ENCODE peak calls at places on chromosomes 5 and 9, in four cellular contexts. U is BJ, K is cardiac muscle cell, S is H1. M is an unnamed sample.

GRCh38 chr5:21711854-21712752 is 1141.0 kb downstream of the CDH12 start:
- DNase-seq in U (no peak), K (peak), S (no peak), M (no peak)

GRCh38 chr5:5235685-5236084 is 95.6 kb downstream of the ADAMTS16 start:
- DNase-seq in U (no peak), S (no peak), K (no peak), M (no peak)

GRCh38 chr5:116476903-116477537 is 97.6 kb downstream of the SEMA6A start:
- DNase-seq in K (no peak), U (no peak), S (no peak), M (no peak)

GRCh38 chr5:35129921-35130485 is 82.3 kb upstream of the AGXT2 start:
- DNase-seq in S (no peak), K (no peak), U (no peak), M (no peak)

GRCh38 chr9:23824241-23825142 is 1.5 kb downstream of the ELAVL2 start:
- DNase-seq in U (no peak), K (peak), S (peak), M (peak)

GRCh38 chr5:140875085-140876065 is at the start of gene PCDHA12:
- DNase-seq in K (peak), S (no peak), U (no peak), M (peak)

GRCh38 chr9:127553793-127554192 is 58.3 kb upstream of the STXBP1 start:
- DNase-seq in S (no peak), U (no peak), K (no peak), M (no peak)

GRCh38 chr5:132095077-132095744 is 21.6 kb downstream of the CSF2 start:
- DNase-seq in U (no peak), S (no peak), K (no peak), M (no peak)

GRCh38 chr9:36925033-36925432 is 109.0 kb downstream of the PAX5 start:
- DNase-seq in U (no peak), S (no peak), K (no peak), M (no peak)

GRCh38 chr5:39079147-39079546 is 4.9 kb upstream of the RICTOR start:
- DNase-seq in K (no peak), U (no peak), S (no peak), M (no peak)

GRCh38 chr5:120599576-120599975 is 135.5 kb downstream of the PRR16 start:
- DNase-seq in S (no peak), U (no peak), K (no peak), M (no peak)

GRCh38 chr9:133738039-133738805 is at the start of gene SARDH:
- DNase-seq in S (peak), K (peak), U (no peak), M (peak)

GRCh38 chr5:151150484-151151262 is 6.9 kb downstream of the ANXA6 start:
- DNase-seq in K (peak), S (no peak), U (no peak), M (peak)

GRCh38 chr9:133584559-133585476 is 24.4 kb downstream of the FAM163B start:
- DNase-seq in K (no peak), S (peak), U (no peak), M (no peak)

GRCh38 chr9:121445986-121446385 is 53.7 kb downstream of the GGTA1 start:
- DNase-seq in U (no peak), S (no peak), K (no peak), M (no peak)

GRCh38 chr5:135149956-135150723 is 116.1 kb upstream of the PITX1 start:
- DNase-seq in K (no peak), U (no peak), S (no peak), M (no peak)

GRCh38 chr9:99235874-99236627 is 14.0 kb downstream of the SEC61B start:
- DNase-seq in K (no peak), U (no peak), S (no peak), M (no peak)

GRCh38 chr9:127067603-127068220 is 54.7 kb downstream of the ANGPTL2 start:
- DNase-seq in U (no peak), K (no peak), S (peak), M (no peak)

GRCh38 chr9:19116391-19116790 is 10.9 kb downstream of the PLIN2 start:
- DNase-seq in U (no peak), K (no peak), S (no peak), M (no peak)

GRCh38 chr9:36154213-36154952 is 14.8 kb upstream of the CCIN start:
- DNase-seq in S (no peak), U (no peak), K (peak), M (peak)

GRCh38 chr5:171424726-171425125 is 5.3 kb downstream of the FGF18 start:
- DNase-seq in K (no peak), U (no peak), S (no peak), M (no peak)

GRCh38 chr5:151905639-151906038 is 19.0 kb downstream of the GLRA1 start:
- DNase-seq in K (no peak), U (peak), S (no peak), M (no peak)

GRCh38 chr9:80841888-80842287 is 847.5 kb downstream of the TLE1 start:
- DNase-seq in K (no peak), S (no peak), U (no peak), M (no peak)

GRCh38 chr9:131734165-131734610 is 5.7 kb downstream of the RAPGEF1 start:
- DNase-seq in S (no peak), K (no peak), U (no peak), M (no peak)

GRCh38 chr5:147688965-147689364 is 93.6 kb downstream of the JAKMIP2 start:
- DNase-seq in K (peak), U (no peak), S (no peak), M (no peak)

GRCh38 chr5:163757344-163757743 is 251.9 kb downstream of the MAT2B start:
- DNase-seq in U (no peak), S (no peak), K (no peak), M (no peak)

DNA sequence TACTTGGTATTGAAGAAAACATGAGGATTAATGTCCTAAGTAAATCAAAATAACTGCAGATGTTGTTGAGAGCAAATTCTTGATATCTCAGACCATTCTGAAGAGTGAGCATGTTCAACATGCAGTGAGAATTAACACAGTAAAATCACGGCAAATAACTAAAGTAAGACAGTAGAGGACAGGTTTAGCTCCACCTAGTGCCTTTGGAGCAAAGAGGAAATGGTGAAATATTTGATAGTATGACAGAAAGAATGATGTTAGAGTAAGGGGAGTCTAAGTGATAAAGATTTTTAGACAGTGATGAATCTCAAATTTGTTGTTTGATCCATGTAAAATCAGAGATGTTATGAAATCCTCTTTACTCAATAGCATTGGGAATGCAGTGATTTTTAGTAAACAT is 424.2 kb downstream of the TMEM161B start:
- DNase-seq in K (no peak), S (no peak), U (no peak), M (no peak)
- TF ChIP-seq CTCF in K (no peak), S (no peak), U (no peak), M (no peak)

GRCh38 chr9:10855847-10856246 is 243.0 kb upstream of the PTPRD start:
- DNase-seq in K (peak), S (no peak), U (no peak), M (no peak)
- TF ChIP-seq CTCF in K (peak), S (peak), U (no peak), M (peak)

GRCh38 chr5:42636425-42636824 is 120.2 kb upstream of the CCDC152 start:
- DNase-seq in K (no peak), S (no peak), U (no peak), M (no peak)
- TF ChIP-seq CTCF in K (peak), S (peak), U (peak), M (peak)

DNA sequence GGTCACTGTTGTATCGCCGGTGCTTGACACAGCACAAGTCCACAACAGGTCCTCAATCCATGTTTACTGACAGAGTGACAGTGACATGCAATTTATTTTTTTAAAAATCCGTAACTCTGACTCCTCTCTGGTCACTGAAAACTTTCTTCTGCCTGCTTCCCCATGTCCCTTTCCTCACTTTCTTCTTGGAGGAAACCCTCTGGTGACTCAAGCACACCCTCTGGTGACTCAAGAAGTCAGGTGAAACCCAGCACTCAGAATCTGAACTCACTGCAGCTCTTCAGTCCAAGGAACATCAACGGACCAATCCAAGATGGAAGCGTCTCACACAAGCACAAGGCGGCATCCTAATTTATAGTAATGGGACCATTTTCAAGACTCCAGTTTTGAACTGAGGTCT is 245.9 kb downstream of the FSTL4 start:
- DNase-seq in K (no peak), S (no peak), U (no peak), M (no peak)
- TF ChIP-seq CTCF in K (no peak), S (peak), U (no peak), M (no peak)

GRCh38 chr9:124392855-124393460 is 22.3 kb downstream of the PSMB7 start:
- DNase-seq in K (peak), U (peak), S (no peak), M (no peak)
- TF ChIP-seq CTCF in K (peak), U (peak), S (peak), M (peak)

GRCh38 chr5:95646569-95647330 is at the start of gene RFESD:
- DNase-seq in S (peak), U (peak), K (peak), M (peak)
- TF ChIP-seq CTCF in S (peak), U (peak), K (no peak), M (no peak)

DNA sequence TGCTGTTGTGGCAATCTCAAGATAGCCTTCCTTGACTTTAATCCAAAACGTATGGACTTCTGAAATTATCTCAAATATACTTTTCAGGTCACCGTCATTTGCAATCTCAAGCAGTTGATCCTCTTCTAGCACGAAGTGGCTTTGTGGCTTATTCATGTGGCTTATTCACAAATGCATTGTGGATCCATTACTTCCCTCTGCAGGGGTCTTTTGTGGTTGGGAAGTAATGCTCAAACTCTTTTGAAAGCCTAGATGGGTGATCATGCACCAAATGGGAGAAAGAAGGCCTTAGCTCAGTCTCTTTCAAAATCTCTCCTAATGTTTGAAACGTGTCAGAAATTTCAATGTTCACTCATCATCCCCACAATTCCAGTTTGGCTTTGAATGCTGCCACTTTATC is 597.2 kb upstream of the CDH10 start:
- DNase-seq in K (no peak), U (no peak), S (no peak), M (no peak)
- TF ChIP-seq CTCF in K (no peak), U (no peak), S (no peak), M (no peak)